ENCODE peak calls at places on chromosomes 6 and 20, in seven cellular contexts. One of them, this sample, is unnamed.

GRCh38 chr20:7855545-7855944 is 84.7 kb downstream of the HAO1 start:
- DNase-seq in psoas muscle: no peak
- DNase-seq in adrenal gland: no peak
- DNase-seq in uterus: no peak
- DNase-seq in prostate gland: no peak
- DNase-seq in fibroblast of lung: no peak
- DNase-seq in right atrium auricular region: no peak
- DNase-seq in this sample: no peak

GRCh38 chr6:19692506-19693298 is 144.5 kb upstream of the ID4 start:
- DNase-seq in psoas muscle: no peak
- DNase-seq in adrenal gland: no peak
- DNase-seq in uterus: no peak
- DNase-seq in prostate gland: no peak
- DNase-seq in fibroblast of lung: no peak
- DNase-seq in right atrium auricular region: no peak
- DNase-seq in this sample: no peak

GRCh38 chr6:27650620-27651370 is 177.9 kb upstream of the ZNF184 start:
- DNase-seq in psoas muscle: no peak
- DNase-seq in adrenal gland: no peak
- DNase-seq in uterus: no peak
- DNase-seq in prostate gland: no peak
- DNase-seq in fibroblast of lung: peak; percentile 79
- DNase-seq in right atrium auricular region: no peak
- DNase-seq in this sample: no peak

GRCh38 chr6:24930386-24930785 is 5.4 kb downstream of the RIPOR2 start:
- DNase-seq in psoas muscle: no peak
- DNase-seq in adrenal gland: no peak
- DNase-seq in uterus: peak; percentile 54
- DNase-seq in prostate gland: no peak
- DNase-seq in fibroblast of lung: peak; percentile 90
- DNase-seq in right atrium auricular region: no peak
- DNase-seq in this sample: no peak

GRCh38 chr6:38427492-38428210 is 212.1 kb downstream of the BTBD9 start:
- DNase-seq in psoas muscle: no peak
- DNase-seq in adrenal gland: no peak
- DNase-seq in uterus: no peak
- DNase-seq in prostate gland: no peak
- DNase-seq in fibroblast of lung: no peak
- DNase-seq in right atrium auricular region: no peak
- DNase-seq in this sample: no peak

GRCh38 chr6:138601128-138601527 is 101.8 kb upstream of the NHSL1 start:
- DNase-seq in psoas muscle: no peak
- DNase-seq in adrenal gland: no peak
- DNase-seq in uterus: no peak
- DNase-seq in prostate gland: no peak
- DNase-seq in fibroblast of lung: peak; percentile 40
- DNase-seq in right atrium auricular region: no peak
- DNase-seq in this sample: no peak

GRCh38 chr6:110552076-110552475 is 75.7 kb upstream of the SLC22A16 start:
- DNase-seq in psoas muscle: no peak
- DNase-seq in adrenal gland: no peak
- DNase-seq in uterus: no peak
- DNase-seq in prostate gland: no peak
- DNase-seq in fibroblast of lung: no peak
- DNase-seq in right atrium auricular region: no peak
- DNase-seq in this sample: no peak

GRCh38 chr20:35017099-35017835 is 61.6 kb downstream of the MYH7B start:
- DNase-seq in psoas muscle: no peak
- DNase-seq in adrenal gland: no peak
- DNase-seq in uterus: no peak
- DNase-seq in prostate gland: no peak
- DNase-seq in fibroblast of lung: no peak
- DNase-seq in right atrium auricular region: no peak
- DNase-seq in this sample: no peak

GRCh38 chr6:23414204-23414501 is 711.9 kb upstream of the NRSN1 start:
- DNase-seq in psoas muscle: no peak
- DNase-seq in adrenal gland: no peak
- DNase-seq in uterus: no peak
- DNase-seq in prostate gland: peak; percentile 5
- DNase-seq in fibroblast of lung: peak; percentile 86
- DNase-seq in right atrium auricular region: no peak
- DNase-seq in this sample: no peak

GRCh38 chr20:4449977-4450715 is 271.6 kb upstream of the PRND start:
- DNase-seq in psoas muscle: no peak
- DNase-seq in adrenal gland: no peak
- DNase-seq in uterus: no peak
- DNase-seq in prostate gland: no peak
- DNase-seq in fibroblast of lung: peak; percentile 58
- DNase-seq in right atrium auricular region: no peak
- DNase-seq in this sample: no peak

GRCh38 chr20:36217226-36217625 is 19.1 kb upstream of the AAR2 start:
- DNase-seq in psoas muscle: no peak
- DNase-seq in adrenal gland: no peak
- DNase-seq in uterus: no peak
- DNase-seq in prostate gland: no peak
- DNase-seq in fibroblast of lung: no peak
- DNase-seq in right atrium auricular region: no peak
- DNase-seq in this sample: no peak

GRCh38 chr6:3286641-3287171 is 28.0 kb downstream of the PSMG4 start:
- DNase-seq in psoas muscle: no peak
- DNase-seq in adrenal gland: no peak
- DNase-seq in uterus: peak; percentile 21
- DNase-seq in prostate gland: no peak
- DNase-seq in fibroblast of lung: no peak
- DNase-seq in right atrium auricular region: no peak
- DNase-seq in this sample: peak; percentile 75

GRCh38 chr20:39263076-39263475 is 300.9 kb downstream of the DHX35 start:
- DNase-seq in psoas muscle: no peak
- DNase-seq in adrenal gland: no peak
- DNase-seq in uterus: no peak
- DNase-seq in prostate gland: no peak
- DNase-seq in fibroblast of lung: peak; percentile 6
- DNase-seq in right atrium auricular region: no peak
- DNase-seq in this sample: no peak

GRCh38 chr6:11120273-11121005 is 8.9 kb upstream of the ERVFRD-1 start:
- DNase-seq in psoas muscle: no peak
- DNase-seq in adrenal gland: no peak
- DNase-seq in uterus: no peak
- DNase-seq in prostate gland: no peak
- DNase-seq in fibroblast of lung: peak; percentile 62
- DNase-seq in right atrium auricular region: no peak
- DNase-seq in this sample: no peak

GRCh38 chr6:106014930-106015329 is 71.2 kb upstream of the PRDM1 start:
- DNase-seq in psoas muscle: no peak
- DNase-seq in adrenal gland: no peak
- DNase-seq in uterus: no peak
- DNase-seq in prostate gland: no peak
- DNase-seq in fibroblast of lung: no peak
- DNase-seq in right atrium auricular region: no peak
- DNase-seq in this sample: no peak

GRCh38 chr6:161498359-161498758 is 224.5 kb upstream of the AGPAT4 start:
- DNase-seq in psoas muscle: no peak
- DNase-seq in adrenal gland: no peak
- DNase-seq in uterus: no peak
- DNase-seq in prostate gland: no peak
- DNase-seq in fibroblast of lung: peak; percentile 72
- DNase-seq in right atrium auricular region: no peak
- DNase-seq in this sample: no peak

GRCh38 chr6:129353067-129353466 is 356.9 kb downstream of the ARHGAP18 start:
- DNase-seq in psoas muscle: no peak
- DNase-seq in adrenal gland: no peak
- DNase-seq in uterus: no peak
- DNase-seq in prostate gland: peak; percentile 24
- DNase-seq in fibroblast of lung: no peak
- DNase-seq in right atrium auricular region: no peak
- DNase-seq in this sample: no peak

DNA sequence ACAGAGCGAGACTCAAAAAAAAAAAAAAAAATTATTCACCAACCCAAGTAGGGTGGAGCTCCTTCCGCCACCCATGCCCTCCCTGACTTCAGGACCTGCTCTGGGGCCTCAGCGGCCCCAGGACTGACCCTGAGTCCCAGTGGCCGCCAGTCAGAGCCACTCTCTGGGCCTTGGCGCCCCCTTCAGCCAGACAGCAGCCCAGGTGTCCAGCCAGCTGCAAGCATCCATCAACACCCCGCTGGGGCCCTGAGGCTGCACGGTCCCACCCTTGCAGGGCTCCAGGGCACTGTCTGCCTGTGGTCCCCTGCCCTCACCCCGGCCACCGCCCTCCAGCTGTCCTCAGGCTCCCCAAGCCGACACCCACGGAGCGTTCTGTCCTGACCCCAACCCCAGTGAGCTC is 11.4 kb upstream of the KCNQ2 start:
- DNase-seq in psoas muscle: no peak
- DNase-seq in adrenal gland: no peak
- DNase-seq in uterus: no peak
- DNase-seq in prostate gland: no peak
- DNase-seq in fibroblast of lung: no peak
- DNase-seq in right atrium auricular region: no peak
- DNase-seq in this sample: no peak
- H3K27me3 ChIP-seq in psoas muscle: no peaks in the 10 kb centered on the region
- H3K27me3 ChIP-seq in adrenal gland: peaks cover 10% of the 10 kb centered on the region
- H3K27me3 ChIP-seq in uterus: peaks cover 16% of the 10 kb centered on the region
- H3K27me3 ChIP-seq in prostate gland: peaks cover 13% of the 10 kb centered on the region
- H3K27me3 ChIP-seq in fibroblast of lung: peaks cover 6% of the 10 kb centered on the region
- H3K27me3 ChIP-seq in right atrium auricular region: peaks cover 3% of the 10 kb centered on the region
- H3K27me3 ChIP-seq in this sample: peaks cover 100% of the 10 kb centered on the region

GRCh38 chr20:50013976-50014375 is 31.2 kb downstream of the SNAI1 start:
- DNase-seq in psoas muscle: no peak
- DNase-seq in adrenal gland: no peak
- DNase-seq in uterus: no peak
- DNase-seq in prostate gland: no peak
- DNase-seq in fibroblast of lung: no peak
- DNase-seq in right atrium auricular region: no peak
- DNase-seq in this sample: no peak

GRCh38 chr20:50014570-50015562 is 32.1 kb downstream of the SNAI1 start:
- DNase-seq in psoas muscle: no peak
- DNase-seq in adrenal gland: no peak
- DNase-seq in uterus: no peak
- DNase-seq in prostate gland: no peak
- DNase-seq in fibroblast of lung: no peak
- DNase-seq in right atrium auricular region: no peak
- DNase-seq in this sample: no peak

GRCh38 chr20:50017160-50017559 is 34.4 kb downstream of the SNAI1 start:
- DNase-seq in psoas muscle: no peak
- DNase-seq in adrenal gland: no peak
- DNase-seq in uterus: no peak
- DNase-seq in prostate gland: no peak
- DNase-seq in fibroblast of lung: no peak
- DNase-seq in right atrium auricular region: no peak
- DNase-seq in this sample: no peak

GRCh38 chr20:50015993-50016770 is 33.4 kb downstream of the SNAI1 start:
- DNase-seq in psoas muscle: no peak
- DNase-seq in adrenal gland: peak; percentile 24
- DNase-seq in uterus: no peak
- DNase-seq in prostate gland: no peak
- DNase-seq in fibroblast of lung: no peak
- DNase-seq in right atrium auricular region: no peak
- DNase-seq in this sample: no peak

DNA sequence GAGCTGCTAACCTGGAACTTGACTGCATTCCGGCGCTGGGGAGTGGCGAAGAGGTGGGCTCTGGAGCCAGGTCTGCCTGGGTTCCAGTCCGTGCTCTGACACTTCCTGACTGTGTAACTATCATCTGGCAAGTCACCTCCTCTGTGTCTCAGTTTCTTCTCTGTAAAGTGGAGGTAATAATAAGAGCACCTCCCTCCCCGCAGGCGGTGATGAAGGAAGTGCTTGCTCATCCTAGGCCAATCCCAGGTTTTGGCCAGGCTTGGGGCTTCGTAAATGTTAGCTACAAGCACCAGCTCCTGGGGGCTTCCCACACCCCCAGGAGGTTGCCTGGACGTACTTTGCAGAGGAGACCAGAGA is 32.8 kb downstream of the SNAI1 start:
- DNase-seq in psoas muscle: no peak
- DNase-seq in adrenal gland: no peak
- DNase-seq in uterus: no peak
- DNase-seq in prostate gland: no peak
- DNase-seq in fibroblast of lung: no peak
- DNase-seq in right atrium auricular region: no peak
- DNase-seq in this sample: no peak
- H3K4me1 ChIP-seq in psoas muscle: peaks cover 8% of the 10 kb centered on the region
- H3K4me1 ChIP-seq in adrenal gland: peaks cover 14% of the 10 kb centered on the region
- H3K4me1 ChIP-seq in uterus: no peaks in the 10 kb centered on the region
- H3K4me1 ChIP-seq in prostate gland: no peaks in the 10 kb centered on the region
- H3K4me1 ChIP-seq in fibroblast of lung: no peaks in the 10 kb centered on the region
- H3K4me1 ChIP-seq in right atrium auricular region: no peaks in the 10 kb centered on the region
- H3K4me1 ChIP-seq in this sample: peaks cover 29% of the 10 kb centered on the region

GRCh38 chr6:75935473-75935793 is 137.0 kb downstream of the IMPG1 start:
- DNase-seq in psoas muscle: no peak
- DNase-seq in adrenal gland: no peak
- DNase-seq in uterus: no peak
- DNase-seq in prostate gland: no peak
- DNase-seq in fibroblast of lung: no peak
- DNase-seq in right atrium auricular region: no peak
- DNase-seq in this sample: no peak

GRCh38 chr6:75930954-75931689 is 141.3 kb downstream of the IMPG1 start:
- DNase-seq in psoas muscle: no peak
- DNase-seq in adrenal gland: no peak
- DNase-seq in uterus: no peak
- DNase-seq in prostate gland: no peak
- DNase-seq in fibroblast of lung: peak; percentile 49
- DNase-seq in right atrium auricular region: no peak
- DNase-seq in this sample: no peak

GRCh38 chr6:75933387-75933975 is 139.0 kb downstream of the IMPG1 start:
- DNase-seq in psoas muscle: no peak
- DNase-seq in adrenal gland: no peak
- DNase-seq in uterus: peak; percentile 19
- DNase-seq in prostate gland: no peak
- DNase-seq in fibroblast of lung: no peak
- DNase-seq in right atrium auricular region: no peak
- DNase-seq in this sample: no peak

GRCh38 chr6:75934643-75935472 is 137.6 kb downstream of the IMPG1 start:
- DNase-seq in psoas muscle: no peak
- DNase-seq in adrenal gland: peak; percentile 43
- DNase-seq in uterus: peak; percentile 37
- DNase-seq in prostate gland: peak; percentile 59
- DNase-seq in fibroblast of lung: peak; percentile 77
- DNase-seq in right atrium auricular region: no peak
- DNase-seq in this sample: no peak

DNA sequence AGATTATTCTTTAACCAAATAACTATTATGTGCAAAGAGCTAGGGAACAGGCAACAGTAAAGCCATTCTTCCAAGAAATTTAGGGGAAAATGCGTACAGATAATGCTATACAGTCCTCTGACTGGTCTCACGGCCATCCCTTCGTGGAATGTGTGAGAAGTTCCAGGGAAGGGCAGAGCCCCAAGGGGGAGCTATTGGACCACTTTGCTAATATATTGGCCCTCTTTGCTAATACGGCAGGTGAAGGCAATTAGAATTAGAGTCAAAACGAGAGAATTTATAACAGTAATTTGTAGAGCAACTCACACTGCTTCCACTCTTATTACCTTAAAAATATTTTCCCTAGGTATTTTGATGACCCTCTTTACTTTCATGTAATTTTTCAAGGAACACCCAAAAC is 140.4 kb downstream of the IMPG1 start:
- DNase-seq in psoas muscle: no peak
- DNase-seq in adrenal gland: no peak
- DNase-seq in uterus: no peak
- DNase-seq in prostate gland: no peak
- DNase-seq in fibroblast of lung: peak; percentile 9
- DNase-seq in right atrium auricular region: no peak
- DNase-seq in this sample: no peak
- TF ChIP-seq CTCF in psoas muscle: no peak
- TF ChIP-seq CTCF in adrenal gland: peak; percentile 37
- TF ChIP-seq CTCF in uterus: peak; percentile 20
- TF ChIP-seq CTCF in prostate gland: peak; percentile 38
- TF ChIP-seq CTCF in fibroblast of lung: peak; percentile 58
- TF ChIP-seq CTCF in right atrium auricular region: peak; percentile 32
- TF ChIP-seq CTCF in this sample: no peak

GRCh38 chr20:46994341-46994740 is 99.7 kb downstream of the EYA2 start:
- DNase-seq in psoas muscle: no peak
- DNase-seq in adrenal gland: no peak
- DNase-seq in uterus: no peak
- DNase-seq in prostate gland: peak; percentile 32
- DNase-seq in fibroblast of lung: no peak
- DNase-seq in right atrium auricular region: no peak
- DNase-seq in this sample: no peak
- H3K27me3 ChIP-seq in psoas muscle: no peaks in the 10 kb centered on the region
- H3K27me3 ChIP-seq in adrenal gland: peaks cover 8% of the 10 kb centered on the region
- H3K27me3 ChIP-seq in uterus: no peaks in the 10 kb centered on the region
- H3K27me3 ChIP-seq in prostate gland: no peaks in the 10 kb centered on the region
- H3K27me3 ChIP-seq in fibroblast of lung: no peaks in the 10 kb centered on the region
- H3K27me3 ChIP-seq in right atrium auricular region: no peaks in the 10 kb centered on the region
- H3K27me3 ChIP-seq in this sample: peaks cover 7% of the 10 kb centered on the region